ENCODE peak calls at places on chromosome 7, in seven cellular contexts. V, F, E, I, B, T and N are unnamed samples.
A peak's percentile ranks its signal among the peaks of the same experiment; 100 is the strongest.

GRCh38 chr7:69318794-69319193 is 279.5 kb upstream of the AUTS2 start:
- DNase-seq in T (no peak), F (no peak), E (no peak), V (no peak), I (no peak), B (no peak), N (no peak)

GRCh38 chr7:94335586-94335985 is 59.1 kb upstream of the COL1A2 start:
- DNase-seq in F (no peak), I (no peak), B (no peak), E (no peak), T (no peak), V (no peak), N (no peak)

GRCh38 chr7:50450691-50451051 is 521 bp upstream of the FIGNL1 start:
- DNase-seq in F (no peak), B (peak; percentile 35), T (peak; percentile 34), V (peak; percentile 50), I (no peak), E (no peak), N (peak; percentile 39)

GRCh38 chr7:99109108-99110051 is 34.5 kb downstream of the SMURF1 start:
- DNase-seq in E (no peak), T (peak; percentile 23), B (peak; percentile 32), V (peak; percentile 34), F (no peak), I (no peak), N (no peak)

GRCh38 chr7:32507416-32507815 is 12.1 kb downstream of the AVL9 start:
- DNase-seq in F (no peak), I (no peak), B (no peak), T (no peak), V (no peak), E (no peak), N (no peak)

GRCh38 chr7:77727527-77727926 is 31.3 kb downstream of the RSBN1L start:
- DNase-seq in I (no peak), E (no peak), V (peak; percentile 30), F (no peak), B (no peak), T (no peak), N (no peak)

GRCh38 chr7:141076377-141076776 is 2.5 kb downstream of the TMEM178B start:
- DNase-seq in I (no peak), T (no peak), E (peak; percentile 65), B (no peak), V (peak; percentile 88), F (peak; percentile 52), N (peak; percentile 18)

GRCh38 chr7:145036592-145037386 is 200.9 kb upstream of the TPK1 start:
- DNase-seq in V (peak; percentile 75), B (peak; percentile 18), T (peak; percentile 49), F (peak; percentile 33), E (peak; percentile 27), I (peak; percentile 0), N (peak; percentile 57)

GRCh38 chr7:8453535-8453934 is 20.1 kb downstream of the NXPH1 start:
- DNase-seq in B (no peak), T (no peak), I (no peak), E (no peak), F (no peak), V (no peak), N (no peak)

GRCh38 chr7:26657139-26657753 is 207.1 kb downstream of the SKAP2 start:
- DNase-seq in I (no peak), B (no peak), E (no peak), T (no peak), F (no peak), V (peak; percentile 76), N (no peak)

GRCh38 chr7:101058355-101058754 is 26.9 kb upstream of the TRIM56 start:
- DNase-seq in B (peak; percentile 67), T (peak; percentile 68), I (peak; percentile 7), E (no peak), V (no peak), F (peak; percentile 20), N (peak; percentile 81)

GRCh38 chr7:74043523-74043951 is 15.6 kb downstream of the ELN start:
- DNase-seq in T (no peak), B (no peak), F (no peak), V (peak; percentile 92), I (no peak), E (no peak), N (no peak)

GRCh38 chr7:70114854-70115253 is 516.6 kb downstream of the AUTS2 start:
- DNase-seq in B (no peak), E (no peak), V (no peak), T (no peak), F (no peak), I (no peak), N (no peak)

GRCh38 chr7:2714636-2715035 is 26.6 kb downstream of the AMZ1 start:
- DNase-seq in E (no peak), T (no peak), V (no peak), F (no peak), I (no peak), B (no peak), N (no peak)

GRCh38 chr7:92586403-92586802 is 3.8 kb downstream of the FAM133B start:
- DNase-seq in F (peak; percentile 33), E (no peak), V (no peak), T (no peak), B (no peak), I (no peak), N (no peak)

GRCh38 chr7:132575987-132576722 is at the start of gene PLXNA4:
- DNase-seq in V (peak; percentile 37), B (peak; percentile 11), I (no peak), F (no peak), E (no peak), T (peak; percentile 10), N (peak; percentile 22)

GRCh38 chr7:71817931-71818330 is 594.2 kb downstream of the CALN1 start:
- DNase-seq in T (no peak), V (no peak), B (no peak), I (no peak), F (no peak), E (no peak), N (no peak)

GRCh38 chr7:55533050-55533728 is 39.1 kb downstream of the VOPP1 start:
- DNase-seq in E (peak; percentile 35), T (peak; percentile 95), I (peak; percentile 20), F (no peak), V (peak; percentile 12), B (peak; percentile 75), N (no peak)

GRCh38 chr7:2099036-2099957 is 133.4 kb downstream of the MAD1L1 start:
- DNase-seq in I (no peak), V (no peak), F (no peak), B (peak; percentile 48), T (peak; percentile 64), E (no peak), N (peak; percentile 44)

GRCh38 chr7:2999078-2999500 is 44.6 kb downstream of the CARD11 start:
- DNase-seq in F (no peak), E (no peak), I (no peak), B (no peak), T (no peak), V (no peak), N (no peak)

GRCh38 chr7:10475940-10476641 is 497.6 kb upstream of the PHF14 start:
- DNase-seq in I (no peak), V (no peak), T (no peak), F (no peak), B (no peak), E (no peak), N (no peak)

GRCh38 chr7:60706-61105 is 131.7 kb upstream of the FAM20C start:
- DNase-seq in I (no peak), V (no peak), E (no peak), B (no peak), F (no peak), T (no peak), N (no peak)

GRCh38 chr7:133513608-133514007 is 260.7 kb downstream of the EXOC4 start:
- DNase-seq in E (no peak), V (no peak), T (no peak), F (no peak), I (peak; percentile 66), B (no peak), N (no peak)

GRCh38 chr7:23700058-23700457 is 10.0 kb upstream of the STK31 start:
- DNase-seq in I (no peak), E (no peak), V (peak; percentile 9), T (no peak), B (no peak), F (no peak), N (no peak)

GRCh38 chr7:105098863-105099515 is 85.0 kb downstream of the KMT2E start:
- DNase-seq in E (no peak), T (no peak), B (no peak), V (peak; percentile 53), F (no peak), I (no peak), N (no peak)

GRCh38 chr7:157771-158251 is 34.6 kb upstream of the FAM20C start:
- DNase-seq in I (no peak), V (no peak), B (no peak), E (no peak), F (no peak), T (no peak), N (no peak)

GRCh38 chr7:44382459-44383300 is 57.3 kb upstream of the CAMK2B start:
- DNase-seq in F (no peak), E (no peak), T (no peak), B (no peak), I (no peak), V (no peak), N (peak; percentile 46)

GRCh38 chr7:7613210-7613609 is 27.3 kb upstream of the UMAD1 start:
- DNase-seq in E (no peak), T (no peak), V (no peak), I (no peak), F (no peak), B (no peak), N (no peak)

GRCh38 chr7:117715784-117716445 is 157.3 kb downstream of the CTTNBP2 start:
- DNase-seq in E (no peak), V (peak; percentile 78), I (no peak), B (peak; percentile 10), T (peak; percentile 25), F (peak; percentile 69), N (peak; percentile 60)

GRCh38 chr7:131692131-131692960 is 135.9 kb upstream of the PODXL start:
- DNase-seq in B (peak; percentile 71), F (peak; percentile 30), T (peak; percentile 68), I (no peak), E (peak; percentile 28), V (peak; percentile 61), N (peak; percentile 84)

GRCh38 chr7:86932038-86932512 is 127.4 kb downstream of the ELAPOR2 start:
- DNase-seq in V (no peak), F (no peak), B (no peak), I (peak; percentile 66), E (no peak), T (peak; percentile 15), N (no peak)

GRCh38 chr7:106317971-106318370 is 33.2 kb upstream of the NAMPT start:
- DNase-seq in B (no peak), F (no peak), E (no peak), I (peak; percentile 36), T (no peak), V (no peak), N (no peak)

GRCh38 chr7:38669965-38670520 is 38.9 kb upstream of the AMPH start:
- DNase-seq in V (no peak), I (no peak), B (no peak), E (no peak), F (no peak), T (no peak), N (no peak)